ENCODE peak calls at places on chromosomes 7 and 10, in four cellular contexts. One of them, this sample, is unnamed.

GRCh38 chr7:14836571-14837189 is 65.9 kb downstream of the DGKB start:
- DNase-seq in Caco-2: no peak
- DNase-seq in MCF 10A: peak; percentile 44
- DNase-seq in activated T-cell treated with anti-CD3 and anti-CD28 coated beads, Interleukin-2, amount 50 U/mL, for 4 hours: no peak
- DNase-seq in this sample: no peak

GRCh38 chr10:23516530-23516929 is 77.7 kb downstream of the OTUD1 start:
- DNase-seq in Caco-2: peak; percentile 32
- DNase-seq in MCF 10A: peak; percentile 43
- DNase-seq in activated T-cell treated with anti-CD3 and anti-CD28 coated beads, Interleukin-2, amount 50 U/mL, for 4 hours: no peak
- DNase-seq in this sample: no peak

GRCh38 chr10:100969175-100970075 is at the start of gene SEMA4G:
- DNase-seq in activated T-cell treated with anti-CD3 and anti-CD28 coated beads, Interleukin-2, amount 50 U/mL, for 4 hours: peak; percentile 41
- DNase-seq in Caco-2: peak; percentile 80
- DNase-seq in MCF 10A: peak; percentile 16
- DNase-seq in this sample: peak; percentile 51

GRCh38 chr7:780516-780915 is 51.8 kb upstream of the SUN1 start:
- DNase-seq in MCF 10A: no peak
- DNase-seq in Caco-2: no peak
- DNase-seq in activated T-cell treated with anti-CD3 and anti-CD28 coated beads, Interleukin-2, amount 50 U/mL, for 4 hours: no peak
- DNase-seq in this sample: no peak

GRCh38 chr10:77319557-77319956 is 318.1 kb downstream of the KCNMA1 start:
- DNase-seq in Caco-2: no peak
- DNase-seq in activated T-cell treated with anti-CD3 and anti-CD28 coated beads, Interleukin-2, amount 50 U/mL, for 4 hours: no peak
- DNase-seq in MCF 10A: no peak
- DNase-seq in this sample: no peak

GRCh38 chr10:52818019-52818418 is 45.4 kb upstream of the MBL2 start:
- DNase-seq in MCF 10A: peak; percentile 80
- DNase-seq in Caco-2: peak; percentile 76
- DNase-seq in activated T-cell treated with anti-CD3 and anti-CD28 coated beads, Interleukin-2, amount 50 U/mL, for 4 hours: no peak
- DNase-seq in this sample: no peak

GRCh38 chr10:50431118-50431517 is 179.8 kb upstream of the ASAH2 start:
- DNase-seq in MCF 10A: peak; percentile 61
- DNase-seq in Caco-2: no peak
- DNase-seq in activated T-cell treated with anti-CD3 and anti-CD28 coated beads, Interleukin-2, amount 50 U/mL, for 4 hours: no peak
- DNase-seq in this sample: no peak

GRCh38 chr10:99328579-99329237 is 448 bp upstream of the CNNM1 start:
- DNase-seq in MCF 10A: no peak
- DNase-seq in activated T-cell treated with anti-CD3 and anti-CD28 coated beads, Interleukin-2, amount 50 U/mL, for 4 hours: no peak
- DNase-seq in Caco-2: no peak
- DNase-seq in this sample: no peak

GRCh38 chr7:74407958-74408357 is 45.7 kb upstream of the GTF2IRD1 start:
- DNase-seq in MCF 10A: no peak
- DNase-seq in activated T-cell treated with anti-CD3 and anti-CD28 coated beads, Interleukin-2, amount 50 U/mL, for 4 hours: no peak
- DNase-seq in Caco-2: no peak
- DNase-seq in this sample: no peak

GRCh38 chr10:116779076-116779687 is 36.8 kb upstream of the HSPA12A start:
- DNase-seq in Caco-2: no peak
- DNase-seq in MCF 10A: peak; percentile 77
- DNase-seq in activated T-cell treated with anti-CD3 and anti-CD28 coated beads, Interleukin-2, amount 50 U/mL, for 4 hours: no peak
- DNase-seq in this sample: no peak

GRCh38 chr7:27269455-27269854 is 26.9 kb downstream of the EVX1 start:
- DNase-seq in MCF 10A: no peak
- DNase-seq in Caco-2: no peak
- DNase-seq in activated T-cell treated with anti-CD3 and anti-CD28 coated beads, Interleukin-2, amount 50 U/mL, for 4 hours: no peak
- DNase-seq in this sample: no peak

This sample was measured in activated naive CD4-positive, alpha-beta T cell treated with anti-CD3 and anti-CD28 coated beads, Interleukin-2, amount 50 U/mL, for 16 hours.